ENCODE peak calls at places on chromosomes 12 and 14, in ten cellular contexts. K is kidney epithelial cell; N is fibroblast of mammary gland; Z is DND-41; R is cardiac muscle cell; A is body of pancreas; I is AG09309; J is CD8-positive, alpha-beta T cell; U is brain microvascular endothelial cell; D is heart left ventricle. F is an unnamed sample.

GRCh38 chr12:117114784-117115183 is 15.6 kb upstream of the TESC start:
- DNase-seq in K (no peak), U (no peak), N (no peak), A (peak; percentile 92), Z (no peak), R (no peak), J (no peak), D (no peak), I (no peak), F (no peak)

GRCh38 chr14:93745603-93746273 is 42.5 kb downstream of the PRIMA1 start:
- DNase-seq in D (no peak), J (no peak), N (no peak), R (peak; percentile 30), K (no peak), U (no peak), Z (no peak), I (no peak), A (no peak), F (no peak)

GRCh38 chr12:92458996-92459395 is 243.8 kb upstream of the PLEKHG7 start:
- DNase-seq in Z (no peak), A (no peak), D (no peak), J (no peak), K (no peak), N (no peak), U (no peak), R (no peak), I (no peak), F (no peak)

GRCh38 chr12:96047621-96048211 is 12.3 kb upstream of the LTA4H start:
- DNase-seq in J (no peak), I (peak; percentile 33), N (peak; percentile 83), U (no peak), R (no peak), K (peak; percentile 42), Z (no peak), D (no peak), A (peak; percentile 46), F (peak; percentile 73)

GRCh38 chr12:89156324-89156723 is 196.0 kb downstream of the DUSP6 start:
- DNase-seq in R (no peak), A (no peak), I (no peak), K (no peak), J (no peak), Z (no peak), D (no peak), U (no peak), N (no peak), F (no peak)

GRCh38 chr14:100888789-100889315 is 14.7 kb downstream of the RTL1 start:
- DNase-seq in R (no peak), I (no peak), K (no peak), J (no peak), A (no peak), D (no peak), U (no peak), N (no peak), Z (no peak), F (no peak)

GRCh38 chr12:110371408-110372055 is 32.0 kb downstream of the ANAPC7 start:
- DNase-seq in Z (no peak), J (no peak), A (no peak), N (no peak), I (no peak), D (no peak), K (no peak), U (peak; percentile 17), R (no peak), F (no peak)

GRCh38 chr12:80135624-80136023 is 36.3 kb downstream of the OTOGL start:
- DNase-seq in I (no peak), K (no peak), R (no peak), U (no peak), J (no peak), N (no peak), Z (no peak), A (no peak), D (no peak), F (no peak)

GRCh38 chr14:60163741-60164140 is 1.5 kb downstream of the DHRS7 start:
- DNase-seq in N (no peak), A (no peak), Z (no peak), K (no peak), R (no peak), I (no peak), U (no peak), D (no peak), J (no peak), F (no peak)

GRCh38 chr14:74549588-74549987 is 56.0 kb downstream of the ISCA2 start:
- DNase-seq in A (no peak), J (no peak), I (no peak), N (peak; percentile 22), U (no peak), Z (no peak), K (no peak), D (no peak), R (no peak), F (no peak)

GRCh38 chr14:86790408-86791364 is 1202.3 kb downstream of the GALC start:
- DNase-seq in J (no peak), N (no peak), Z (no peak), A (no peak), I (no peak), R (no peak), K (no peak), D (no peak), U (no peak), F (no peak)
- TF ChIP-seq CTCF in J (no peak), N (no peak), Z (peak; percentile 32), A (no peak), I (no peak), R (peak; percentile 24), K (no peak), D (no peak), U (no peak), F (peak; percentile 11)

GRCh38 chr14:77040995-77041744 is 12.7 kb upstream of the IRF2BPL start:
- DNase-seq in R (no peak), K (no peak), I (no peak), A (peak; percentile 41), N (no peak), J (peak; percentile 46), U (no peak), D (no peak), Z (peak; percentile 67), F (no peak)

GRCh38 chr14:77040059-77040308 is 11.5 kb upstream of the IRF2BPL start:
- DNase-seq in R (no peak), I (no peak), K (no peak), N (no peak), A (no peak), U (no peak), Z (no peak), D (no peak), J (no peak), F (no peak)

GRCh38 chr14:77043177-77043983 is 14.9 kb upstream of the IRF2BPL start:
- DNase-seq in D (peak; percentile 69), N (peak; percentile 95), A (no peak), I (peak; percentile 90), U (peak; percentile 59), R (peak; percentile 45), J (peak; percentile 53), Z (peak; percentile 42), K (no peak), F (peak; percentile 77)

GRCh38 chr14:77040309-77040994 is 11.9 kb upstream of the IRF2BPL start:
- DNase-seq in U (peak; percentile 100), Z (peak; percentile 99), I (peak; percentile 93), N (peak; percentile 98), J (peak; percentile 100), D (peak; percentile 100), R (peak; percentile 100), K (peak; percentile 92), A (peak; percentile 100), F (peak; percentile 99)

DNA sequence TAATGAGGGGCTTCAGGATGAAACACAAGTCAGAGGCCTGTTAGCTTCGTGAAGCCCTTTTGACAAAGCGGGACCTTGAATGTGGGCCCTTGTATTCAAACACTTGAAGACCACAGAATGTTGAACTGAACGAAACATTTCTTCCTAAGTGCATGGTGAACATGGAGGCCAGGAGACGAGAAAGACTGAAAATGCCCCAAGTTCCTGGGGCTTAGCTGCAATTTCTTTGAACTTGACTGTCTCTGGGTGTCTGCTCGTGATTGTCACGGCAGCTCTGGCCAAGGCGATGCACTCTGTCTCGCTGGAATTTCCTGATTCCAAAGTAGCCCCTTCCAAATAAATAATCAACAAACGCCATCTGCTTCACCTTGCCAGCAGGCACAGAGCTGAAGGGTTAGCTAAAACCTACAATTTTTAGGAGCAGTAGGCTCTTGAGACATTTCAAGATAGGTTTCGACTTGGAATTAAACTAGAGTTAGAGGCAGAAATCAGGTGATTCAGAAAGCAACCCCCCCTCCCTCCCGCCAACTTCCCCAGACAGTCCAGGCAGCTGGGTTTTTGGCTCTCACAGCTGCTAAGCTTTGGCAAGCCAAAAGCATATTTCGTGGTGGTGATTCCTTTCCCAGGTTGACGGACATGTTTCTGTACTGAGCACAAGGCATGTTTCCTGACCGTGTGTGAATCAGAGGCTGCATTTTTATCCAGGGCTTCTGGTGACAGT is 13.5 kb upstream of the IRF2BPL start:
- DNase-seq in J (no peak), N (peak; percentile 97), A (peak; percentile 77), R (peak; percentile 8), I (peak; percentile 87), U (peak; percentile 87), D (peak; percentile 78), Z (peak; percentile 57), K (no peak), F (peak; percentile 97)
- H3K4me3 ChIP-seq in J (no peak overlapping the region), N (no peak overlapping the region), A (no peak overlapping the region), R (no peak overlapping the region), I (no peak overlapping the region), U (no peak overlapping the region), D (no peak overlapping the region), Z (no peak overlapping the region), K (no peak overlapping the region), F (no peak overlapping the region)

DNA sequence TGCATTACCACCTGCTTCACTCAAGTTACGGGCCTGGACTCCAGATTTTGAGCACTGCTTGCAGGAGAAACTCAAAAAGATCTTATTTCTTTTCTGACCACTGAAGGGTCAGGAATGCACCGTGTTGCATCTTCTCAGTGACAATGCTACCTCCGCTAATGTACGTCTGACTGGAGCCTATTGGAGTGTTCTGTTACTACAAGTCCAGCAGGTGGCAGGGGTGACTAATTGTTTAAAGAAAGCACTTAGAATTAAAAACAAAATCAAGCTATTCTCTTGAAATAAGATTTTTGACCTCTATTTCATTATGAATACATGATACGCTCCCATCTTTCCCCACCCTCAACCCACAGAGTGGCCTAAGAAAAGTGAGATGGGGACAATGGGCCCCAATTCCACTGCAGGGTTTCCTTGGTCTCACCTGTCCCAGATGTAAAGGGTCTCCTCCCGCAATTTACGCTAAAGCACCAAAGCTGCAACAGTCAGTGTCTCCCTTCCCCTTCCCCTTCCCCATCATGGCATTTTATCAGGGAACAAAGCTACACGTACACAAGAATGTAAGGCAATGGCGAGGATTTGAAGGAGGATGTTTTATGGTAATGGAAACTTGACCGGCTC is 2.2 kb downstream of the TBPL2 start:
- DNase-seq in Z (peak; percentile 14), A (peak; percentile 36), K (peak; percentile 31), I (peak; percentile 29), D (no peak), U (peak; percentile 58), R (peak; percentile 66), N (peak; percentile 75), J (no peak), F (peak; percentile 71)
- TF ChIP-seq CTCF in Z (peak; percentile 55), A (peak; percentile 31), K (peak; percentile 60), I (peak; percentile 61), D (peak; percentile 55), U (peak; percentile 69), R (peak; percentile 57), N (peak; percentile 60), J (no peak), F (peak; percentile 58)

DNA sequence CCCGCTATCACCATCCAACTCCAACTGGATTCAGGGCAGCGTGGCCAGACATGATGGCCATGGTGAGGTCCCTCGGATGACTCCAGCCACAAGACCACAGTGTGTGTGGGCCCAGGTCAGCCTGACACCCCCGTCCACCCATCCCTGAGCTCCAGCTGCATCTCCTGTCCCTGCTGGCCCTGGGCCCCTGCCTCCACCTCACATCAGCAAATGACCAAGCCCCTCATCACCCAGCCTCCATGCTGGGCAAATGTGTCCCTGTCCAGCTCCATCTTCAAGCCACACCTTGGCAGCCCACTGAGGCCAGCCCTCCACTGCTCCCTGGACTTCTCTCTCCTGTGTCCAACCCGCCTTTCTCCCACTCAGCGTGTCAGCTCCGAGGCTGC is 3.2 kb downstream of the GPR132 start:
- DNase-seq in I (no peak), A (no peak), D (no peak), U (no peak), Z (no peak), J (no peak), N (no peak), K (no peak), R (no peak), F (no peak)
- H3K4me3 ChIP-seq in I (no peak overlapping the region), A (no peak overlapping the region), D (no peak overlapping the region), U (no peak overlapping the region), Z (no peak overlapping the region), J (peak overlapping the region; percentile 45), N (no peak overlapping the region), K (no peak overlapping the region), R (no peak overlapping the region), F (no peak overlapping the region)

F was measured in astrocyte of the spinal cord.